ENCODE peak calls at places on chromosomes 5 and 9, in four cellular contexts. One of them, this sample, is unnamed.

GRCh38 chr5:73825219-73825618 is 199.2 kb downstream of the ARHGEF28 start:
- DNase-seq in IMR-90: no peak
- DNase-seq in H1: no peak
- DNase-seq in mesendoderm: peak; percentile 45
- DNase-seq in this sample: peak; percentile 41

GRCh38 chr5:85452322-85453025 is 1067.8 kb upstream of the EDIL3 start:
- DNase-seq in mesendoderm: no peak
- DNase-seq in IMR-90: no peak
- DNase-seq in H1: no peak
- DNase-seq in this sample: no peak

GRCh38 chr9:96159596-96159995 is 142.4 kb downstream of the HSD17B3 start:
- DNase-seq in IMR-90: no peak
- DNase-seq in mesendoderm: no peak
- DNase-seq in H1: no peak
- DNase-seq in this sample: no peak

GRCh38 chr5:157217289-157218024 is 36.8 kb downstream of the ITK start:
- DNase-seq in IMR-90: no peak
- DNase-seq in H1: no peak
- DNase-seq in mesendoderm: peak; percentile 19
- DNase-seq in this sample: no peak

GRCh38 chr9:129151469-129151868 is 26.6 kb downstream of the IER5L start:
- DNase-seq in mesendoderm: no peak
- DNase-seq in IMR-90: no peak
- DNase-seq in H1: no peak
- DNase-seq in this sample: no peak

GRCh38 chr5:34570721-34571379 is 85.3 kb upstream of the RAI14 start:
- DNase-seq in mesendoderm: no peak
- DNase-seq in IMR-90: peak; percentile 75
- DNase-seq in H1: no peak
- DNase-seq in this sample: no peak

GRCh38 chr9:20242767-20243166 is 379.5 kb downstream of the MLLT3 start:
- DNase-seq in mesendoderm: no peak
- DNase-seq in IMR-90: no peak
- DNase-seq in H1: no peak
- DNase-seq in this sample: no peak

GRCh38 chr5:150444770-150445169 is 4.8 kb downstream of the RPS14 start:
- DNase-seq in mesendoderm: no peak
- DNase-seq in H1: no peak
- DNase-seq in IMR-90: no peak
- DNase-seq in this sample: no peak

GRCh38 chr5:125595095-125595494 is 828.1 kb upstream of the GRAMD2B start:
- DNase-seq in H1: no peak
- DNase-seq in IMR-90: peak; percentile 82
- DNase-seq in mesendoderm: no peak
- DNase-seq in this sample: no peak

GRCh38 chr5:38077652-38078051 is 180.7 kb upstream of the EGFLAM start:
- DNase-seq in IMR-90: no peak
- DNase-seq in mesendoderm: no peak
- DNase-seq in H1: no peak
- DNase-seq in this sample: no peak

GRCh38 chr9:17137576-17137975 is 2.7 kb downstream of the CNTLN start:
- DNase-seq in mesendoderm: no peak
- DNase-seq in IMR-90: peak; percentile 24
- DNase-seq in H1: no peak
- DNase-seq in this sample: no peak

GRCh38 chr9:1050125-1050895 is at the start of gene DMRT2:
- DNase-seq in mesendoderm: peak; percentile 98
- DNase-seq in H1: peak; percentile 91
- DNase-seq in IMR-90: peak; percentile 43
- DNase-seq in this sample: peak; percentile 80
- H3K23ac ChIP-seq in mesendoderm: no peak within 1 kb of the TSS
- H3K23ac ChIP-seq in H1: no peak within 1 kb of the TSS
- H3K23ac ChIP-seq in IMR-90: no peak within 1 kb of the TSS
- H3K23ac ChIP-seq in this sample: no peak within 1 kb of the TSS

GRCh38 chr9:71487046-71487445 is 281.3 kb downstream of the CEMIP2 start:
- DNase-seq in H1: no peak
- DNase-seq in mesendoderm: peak; percentile 92
- DNase-seq in IMR-90: no peak
- DNase-seq in this sample: peak; percentile 52
- H4K5ac ChIP-seq in H1: no peak overlapping the region
- H4K5ac ChIP-seq in mesendoderm: no peak overlapping the region
- H4K5ac ChIP-seq in IMR-90: no peak overlapping the region
- H4K5ac ChIP-seq in this sample: no peak overlapping the region

GRCh38 chr9:123356851-123357747 is 1.1 kb downstream of the CRB2 start:
- DNase-seq in IMR-90: no peak
- DNase-seq in H1: no peak
- DNase-seq in mesendoderm: peak; percentile 36
- DNase-seq in this sample: no peak
- H3K23ac ChIP-seq in IMR-90: no peak overlapping the region
- H3K23ac ChIP-seq in H1: no peak overlapping the region
- H3K23ac ChIP-seq in mesendoderm: no peak overlapping the region
- H3K23ac ChIP-seq in this sample: no peak overlapping the region

DNA sequence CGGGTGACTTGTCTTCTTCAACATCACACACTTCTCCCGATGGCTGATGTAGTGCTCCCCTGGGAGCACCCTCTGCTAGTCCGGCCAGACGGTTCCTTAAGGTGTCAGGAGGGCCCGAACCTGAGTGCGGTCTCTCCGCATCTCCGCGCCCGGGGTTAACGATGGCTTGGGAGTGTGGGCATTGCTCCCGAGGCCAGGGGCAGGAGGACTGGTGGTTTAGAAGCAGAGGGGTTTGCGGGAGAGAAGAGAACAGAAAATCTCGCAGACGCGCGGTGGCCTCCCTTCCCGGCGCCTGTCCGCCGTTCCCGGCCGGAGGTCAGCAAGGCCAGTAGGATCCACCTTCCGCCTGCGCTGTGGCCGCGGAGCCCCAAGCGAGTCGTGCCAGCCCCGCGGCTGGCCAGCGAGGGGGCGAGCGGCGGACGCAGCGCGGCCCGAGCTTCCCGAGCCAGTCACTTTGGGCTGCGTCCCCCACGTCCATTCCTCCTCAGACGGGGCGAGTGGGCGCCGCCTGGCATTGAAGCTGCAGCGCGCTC is 700 bp downstream of the CDO1 start:
- DNase-seq in H1: no peak
- DNase-seq in IMR-90: no peak
- DNase-seq in mesendoderm: peak; percentile 52
- DNase-seq in this sample: peak; percentile 43
- H4K5ac ChIP-seq in H1: peak overlapping the region; percentile 6
- H4K5ac ChIP-seq in IMR-90: no peak overlapping the region
- H4K5ac ChIP-seq in mesendoderm: no peak overlapping the region
- H4K5ac ChIP-seq in this sample: no peak overlapping the region

GRCh38 chr5:610744-611730 is 1.1 kb upstream of the CEP72 start:
- DNase-seq in IMR-90: no peak
- DNase-seq in mesendoderm: no peak
- DNase-seq in H1: no peak
- DNase-seq in this sample: no peak

GRCh38 chr5:608286-609087 is 3.7 kb upstream of the CEP72 start:
- DNase-seq in IMR-90: no peak
- DNase-seq in H1: no peak
- DNase-seq in mesendoderm: no peak
- DNase-seq in this sample: no peak

GRCh38 chr5:609506-609905 is 2.6 kb upstream of the CEP72 start:
- DNase-seq in IMR-90: no peak
- DNase-seq in H1: no peak
- DNase-seq in mesendoderm: no peak
- DNase-seq in this sample: no peak

GRCh38 chr5:609088-609370 is 3.1 kb upstream of the CEP72 start:
- DNase-seq in mesendoderm: no peak
- DNase-seq in H1: no peak
- DNase-seq in IMR-90: no peak
- DNase-seq in this sample: no peak

GRCh38 chr5:610011-610743 is 2.0 kb upstream of the CEP72 start:
- DNase-seq in IMR-90: no peak
- DNase-seq in H1: no peak
- DNase-seq in mesendoderm: no peak
- DNase-seq in this sample: no peak
- H3K23ac ChIP-seq in IMR-90: no peak overlapping the region
- H3K23ac ChIP-seq in H1: no peak overlapping the region
- H3K23ac ChIP-seq in mesendoderm: no peak overlapping the region
- H3K23ac ChIP-seq in this sample: no peak overlapping the region

DNA sequence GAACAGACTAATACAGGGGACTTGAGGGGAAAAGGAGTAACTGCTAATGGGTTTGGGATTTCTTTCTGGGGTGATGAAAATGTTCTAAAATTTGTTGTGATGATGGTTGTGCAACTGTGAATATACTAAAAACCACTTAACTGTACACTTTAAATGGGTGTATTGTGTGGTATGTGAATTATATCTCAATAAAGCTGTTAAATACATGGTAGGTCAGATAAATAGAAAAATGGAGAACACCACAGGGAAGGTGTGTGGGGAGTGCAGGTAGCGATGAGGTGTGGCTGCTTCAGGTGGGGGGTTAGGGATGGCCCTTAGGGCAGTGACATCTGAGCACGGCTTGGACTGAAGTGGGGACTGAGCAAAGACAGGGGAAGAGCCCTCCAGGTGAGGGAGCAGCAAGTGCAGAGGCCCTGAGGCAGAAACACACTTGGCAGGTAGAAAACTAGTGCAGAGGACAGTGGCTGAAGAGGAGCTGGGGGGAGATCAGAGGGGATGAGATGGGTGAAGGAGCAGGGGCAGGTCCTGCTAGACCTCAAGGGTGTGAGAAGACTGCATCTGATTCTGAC is 20.9 kb downstream of the EEIG1 start:
- DNase-seq in H1: no peak
- DNase-seq in IMR-90: no peak
- DNase-seq in mesendoderm: no peak
- DNase-seq in this sample: no peak
- H4K5ac ChIP-seq in H1: peak overlapping the region; percentile 21
- H4K5ac ChIP-seq in IMR-90: no peak overlapping the region
- H4K5ac ChIP-seq in mesendoderm: no peak overlapping the region
- H4K5ac ChIP-seq in this sample: no peak overlapping the region

This sample was measured in H9.